ENCODE peak calls at places on chromosomes 6 and 20, in five cellular contexts. L is HEK293T, K is HepG2, S is GM12878, B is K562. U is an unnamed sample.

GRCh38 chr20:57654998-57655811 is 35.0 kb upstream of the ZBP1 start:
- DNase-seq in L (no peak), K (no peak), S (no peak), B (no peak), U (peak; percentile 57)

GRCh38 chr20:50327666-50328065 is 137.0 kb downstream of the CEBPB start:
- DNase-seq in L (no peak), K (no peak), S (no peak), B (no peak), U (no peak)

GRCh38 chr20:62214067-62214466 is 6.0 kb downstream of the HRH3 start:
- DNase-seq in L (no peak), K (no peak), S (no peak), B (no peak), U (no peak)

GRCh38 chr6:83031689-83032088 is 34.0 kb downstream of the UBE3D start:
- DNase-seq in L (no peak), K (no peak), S (no peak), B (no peak), U (no peak)

GRCh38 chr20:63641146-63641791 is 12.0 kb downstream of the STMN3 start:
- DNase-seq in L (no peak), K (no peak), S (no peak), B (peak; percentile 34), U (no peak)

GRCh38 chr6:145036848-145037567 is 698.3 kb downstream of the EPM2A start:
- DNase-seq in L (no peak), K (no peak), S (no peak), B (no peak), U (peak; percentile 48)

GRCh38 chr6:158571826-158572652 is 12.1 kb downstream of the TMEM181 start:
- DNase-seq in L (no peak), K (peak; percentile 94), S (no peak), B (no peak), U (no peak)

GRCh38 chr6:139135578-139136545 is 982 bp downstream of the HECA start:
- DNase-seq in L (peak; percentile 36), K (no peak), S (no peak), B (peak; percentile 60), U (peak; percentile 73)

GRCh38 chr6:79170915-79171314 is 63.6 kb downstream of the HMGN3 start:
- DNase-seq in L (no peak), K (no peak), S (no peak), B (no peak), U (no peak)

GRCh38 chr6:97437087-97437486 is 154.1 kb upstream of the MMS22L start:
- DNase-seq in L (peak; percentile 39), K (peak; percentile 31), S (no peak), B (peak; percentile 11), U (peak; percentile 42)

GRCh38 chr6:7111095-7111690 is 3.4 kb downstream of the RREB1 start:
- DNase-seq in L (no peak), K (no peak), S (no peak), B (no peak), U (no peak)

DNA sequence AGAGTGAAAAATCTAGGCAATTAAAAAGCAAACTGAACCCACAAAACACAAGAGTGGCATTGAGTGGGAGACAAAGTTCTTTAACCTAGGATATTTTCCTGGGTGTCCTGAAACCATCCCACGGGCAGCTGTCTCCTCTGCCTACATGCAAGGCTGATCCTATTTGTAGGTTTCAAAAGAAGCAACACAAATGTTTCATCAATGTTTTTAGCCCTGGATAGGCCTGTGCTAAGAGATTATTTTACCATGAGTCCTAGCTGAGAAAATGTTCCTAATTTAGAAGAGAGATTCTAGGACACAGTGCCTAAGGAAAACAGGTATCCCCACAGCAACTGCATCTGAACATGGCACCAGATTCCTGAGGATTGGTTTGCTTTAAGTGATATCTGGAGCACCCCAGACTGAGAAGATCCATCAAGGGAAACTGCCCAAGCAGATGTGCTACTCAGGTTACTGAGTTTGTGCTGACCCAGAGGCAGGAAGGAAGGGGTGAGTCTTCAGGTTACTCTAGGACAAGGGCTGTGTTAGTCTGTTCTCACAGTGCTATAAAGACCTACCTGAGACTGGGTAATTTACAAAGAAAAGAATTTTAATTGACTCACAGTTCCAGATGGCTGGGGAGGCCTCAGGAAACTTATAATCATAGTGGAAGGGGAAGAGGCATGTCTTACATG is 111.6 kb upstream of the UST start:
- DNase-seq in L (no peak), K (no peak), S (no peak), B (no peak), U (no peak)
- TF ChIP-seq FOXM1 in L (no peak), K (no peak), S (no peak), B (no peak), U (no peak)

DNA sequence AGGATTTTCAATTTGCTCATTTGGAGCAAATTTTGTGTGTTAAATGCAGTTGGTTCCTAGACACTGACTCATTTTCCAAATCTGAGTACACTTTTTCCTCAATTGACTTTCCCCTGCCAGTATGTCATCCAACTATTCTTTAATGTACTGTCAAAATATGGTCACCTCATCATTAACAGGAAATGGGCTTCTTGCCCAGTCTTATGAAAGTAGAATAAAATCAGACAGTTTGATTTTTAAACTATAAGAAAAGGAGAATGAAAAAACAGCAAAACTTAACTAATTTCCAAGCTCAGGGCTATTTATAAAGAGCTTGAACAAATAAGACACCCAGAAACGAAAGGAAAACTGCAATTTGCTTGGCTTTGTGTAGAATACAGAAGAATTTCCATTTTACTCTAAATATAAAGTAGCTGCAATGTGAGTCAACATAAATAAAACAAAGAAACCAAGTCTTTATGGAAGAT is 43.7 kb upstream of the RAB23 start:
- DNase-seq in L (no peak), K (no peak), S (no peak), B (no peak), U (no peak)
- TF ChIP-seq FOXM1 in L (no peak), K (no peak), S (no peak), B (no peak), U (peak; percentile 56)

GRCh38 chr6:71103150-71103549 is 146.3 kb upstream of the B3GAT2 start:
- DNase-seq in L (no peak), K (no peak), S (no peak), B (no peak), U (no peak)

GRCh38 chr6:71107935-71108420 is 151.1 kb upstream of the B3GAT2 start:
- DNase-seq in L (peak; percentile 48), K (no peak), S (no peak), B (no peak), U (no peak)
- TF ChIP-seq FOXM1 in L (no peak), K (no peak), S (no peak), B (no peak), U (no peak)

DNA sequence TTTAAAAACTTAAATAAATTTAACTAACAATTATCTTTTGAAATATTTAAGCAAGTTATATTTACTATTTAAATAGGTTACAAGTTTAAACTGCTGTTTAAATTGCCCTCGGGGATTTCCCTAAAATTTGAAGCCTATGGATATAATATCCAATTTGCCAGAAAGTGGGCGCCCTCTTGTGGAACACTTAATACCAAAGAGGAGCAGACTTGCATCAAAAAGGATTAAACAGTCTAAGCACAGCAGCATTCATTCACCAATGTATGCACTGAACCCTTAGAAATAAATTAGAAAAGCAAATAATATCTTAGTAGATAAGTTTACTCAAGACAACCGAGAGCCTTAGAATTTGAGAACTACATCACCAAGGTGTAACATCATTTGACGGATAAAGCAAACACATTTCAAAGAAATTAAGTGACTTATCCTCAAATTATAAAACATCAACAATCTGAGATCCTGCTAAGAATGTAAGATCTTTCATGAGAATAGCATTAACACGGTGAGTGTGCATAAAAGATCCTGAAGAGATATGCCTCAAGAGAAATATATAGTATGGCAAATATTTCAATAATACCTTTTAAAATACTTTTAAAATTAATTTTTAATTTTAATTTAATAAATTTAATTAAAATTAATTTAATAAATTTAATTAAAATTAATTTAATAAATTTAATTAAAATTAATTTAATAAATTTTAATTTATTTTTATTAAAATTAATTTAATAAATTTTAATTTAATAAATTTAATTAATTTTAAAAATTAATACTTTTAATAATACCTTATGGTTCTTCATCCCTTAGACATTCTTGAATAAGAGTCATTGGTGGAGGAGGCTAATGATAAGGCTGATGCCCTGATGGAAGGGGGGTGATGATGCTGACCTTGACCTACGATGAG is 11.5 kb upstream of the MEP1A start:
- DNase-seq in L (peak; percentile 40), K (peak; percentile 67), S (no peak), B (peak; percentile 57), U (peak; percentile 31)
- TF ChIP-seq FOXM1 in L (no peak), K (no peak), S (no peak), B (no peak), U (no peak)

GRCh38 chr20:53763707-53764415 is 170.2 kb upstream of the ZNF217 start:
- DNase-seq in L (no peak), K (peak; percentile 100), S (no peak), B (no peak), U (no peak)
- TF ChIP-seq FOXM1 in L (no peak), K (no peak), S (no peak), B (peak; percentile 48), U (no peak)

GRCh38 chr20:34564810-34565209 is 6.3 kb downstream of the MAP1LC3A start:
- DNase-seq in L (no peak), K (no peak), S (no peak), B (no peak), U (no peak)

GRCh38 chr20:34567885-34568865 is 9.7 kb downstream of the MAP1LC3A start:
- DNase-seq in L (no peak), K (peak; percentile 34), S (no peak), B (no peak), U (no peak)

GRCh38 chr20:34570859-34571306 is 12.4 kb downstream of the MAP1LC3A start:
- DNase-seq in L (no peak), K (no peak), S (no peak), B (no peak), U (no peak)

GRCh38 chr20:34569598-34569997 is 11.1 kb downstream of the MAP1LC3A start:
- DNase-seq in L (no peak), K (no peak), S (no peak), B (no peak), U (no peak)

GRCh38 chr20:34566978-34567884 is 8.7 kb downstream of the MAP1LC3A start:
- DNase-seq in L (no peak), K (no peak), S (no peak), B (no peak), U (no peak)
- TF ChIP-seq FOXM1 in L (no peak), K (no peak), S (no peak), B (no peak), U (no peak)

U was measured in SK-N-SH.